ENCODE peak calls at places on chromosomes 3 and 15, in seven cellular contexts. M, X, D, A, W, V and E are unnamed samples.

GRCh38 chr3:141074529-141074928 is 23.4 kb downstream of the SPSB4 start:
- DNase-seq in M (no peak), X (no peak), D (no peak), A (no peak), W (no peak), V (no peak), E (no peak)

GRCh38 chr15:76898102-76898501 is 7.0 kb downstream of the SCAPER start:
- DNase-seq in M (no peak), X (no peak), D (no peak), A (no peak), W (no peak), V (no peak), E (no peak)

GRCh38 chr3:10380906-10381795 is 60.2 kb upstream of the SEC13 start:
- DNase-seq in M (no peak), X (no peak), D (no peak), A (no peak), W (peak), V (no peak), E (peak)

GRCh38 chr3:17431004-17431403 is 311.4 kb downstream of the TBC1D5 start:
- DNase-seq in M (no peak), X (no peak), D (no peak), A (no peak), W (peak), V (no peak), E (no peak)

GRCh38 chr3:16300881-16301359 is 35.9 kb downstream of the OXNAD1 start:
- DNase-seq in M (no peak), X (peak), D (no peak), A (no peak), W (no peak), V (no peak), E (no peak)

GRCh38 chr3:23537006-23537620 is 268.6 kb upstream of the UBE2E1 start:
- DNase-seq in M (no peak), X (no peak), D (no peak), A (no peak), W (no peak), V (no peak), E (no peak)

GRCh38 chr15:92954578-92954977 is 54.5 kb downstream of the CHD2 start:
- DNase-seq in M (no peak), X (no peak), D (no peak), A (no peak), W (no peak), V (no peak), E (no peak)

GRCh38 chr3:114659109-114660081 is 365.6 kb downstream of the TIGIT start:
- DNase-seq in M (no peak), X (no peak), D (no peak), A (peak), W (no peak), V (no peak), E (no peak)

GRCh38 chr3:115550285-115550741 is 73.0 kb upstream of the GAP43 start:
- DNase-seq in M (no peak), X (no peak), D (no peak), A (peak), W (no peak), V (no peak), E (peak)

GRCh38 chr3:13329746-13330145 is 90.4 kb downstream of the NUP210 start:
- DNase-seq in M (no peak), X (no peak), D (no peak), A (no peak), W (no peak), V (no peak), E (no peak)

GRCh38 chr15:45646220-45646619 is 11.4 kb downstream of the SQOR start:
- DNase-seq in M (no peak), X (no peak), D (no peak), A (no peak), W (peak), V (no peak), E (no peak)

GRCh38 chr3:101518421-101518871 is 5.4 kb upstream of the SENP7 start:
- DNase-seq in M (no peak), X (peak), D (peak), A (no peak), W (peak), V (no peak), E (no peak)

GRCh38 chr15:68028137-68028771 is 25.9 kb upstream of the PIAS1 start:
- DNase-seq in M (no peak), X (no peak), D (no peak), A (no peak), W (peak), V (no peak), E (peak)

GRCh38 chr15:58536414-58536813 is 104.6 kb downstream of the LIPC start:
- DNase-seq in M (no peak), X (no peak), D (no peak), A (no peak), W (no peak), V (no peak), E (no peak)

GRCh38 chr3:97959863-97960262 is 12.4 kb downstream of the RIOX2 start:
- DNase-seq in M (no peak), X (no peak), D (no peak), A (no peak), W (no peak), V (no peak), E (no peak)

GRCh38 chr15:77527164-77527778 is 105.4 kb downstream of the LINGO1 start:
- DNase-seq in M (no peak), X (no peak), D (no peak), A (peak), W (peak), V (peak), E (no peak)

GRCh38 chr3:57948782-57949242 is 59.4 kb upstream of the FLNB start:
- DNase-seq in M (no peak), X (no peak), D (no peak), A (no peak), W (no peak), V (no peak), E (no peak)

GRCh38 chr15:69265347-69265955 is 33.3 kb upstream of the PAQR5 start:
- DNase-seq in M (no peak), X (peak), D (no peak), A (no peak), W (peak), V (no peak), E (no peak)

GRCh38 chr3:38039101-38039898 is at the start of gene DLEC1:
- DNase-seq in M (peak), X (peak), D (peak), A (peak), W (peak), V (no peak), E (no peak)

GRCh38 chr3:197942956-197943556 is 6.9 kb upstream of the RPL35A start:
- DNase-seq in M (no peak), X (peak), D (no peak), A (no peak), W (peak), V (no peak), E (no peak)

GRCh38 chr3:108047987-108048386 is 42.8 kb downstream of the CD47 start:
- DNase-seq in M (no peak), X (no peak), D (no peak), A (no peak), W (no peak), V (no peak), E (no peak)

GRCh38 chr3:120160050-120160449 is 65.8 kb upstream of the GSK3B start:
- DNase-seq in M (peak), X (no peak), D (no peak), A (peak), W (peak), V (no peak), E (peak)

GRCh38 chr3:154214320-154214719 is 93.1 kb downstream of the ARHGEF26 start:
- DNase-seq in M (no peak), X (no peak), D (no peak), A (no peak), W (peak), V (no peak), E (no peak)

GRCh38 chr15:97082835-97083234 is 752.3 kb downstream of the NR2F2 start:
- DNase-seq in M (no peak), X (no peak), D (no peak), A (no peak), W (no peak), V (no peak), E (no peak)

GRCh38 chr3:72951259-72951722 is 45.3 kb upstream of the PPP4R2 start:
- DNase-seq in M (no peak), X (peak), D (no peak), A (no peak), W (no peak), V (no peak), E (no peak)

GRCh38 chr3:61080737-61081445 is 170.4 kb downstream of the FHIT start:
- DNase-seq in M (no peak), X (no peak), D (no peak), A (no peak), W (no peak), V (no peak), E (no peak)

GRCh38 chr15:38795471-38796245 is 231.0 kb upstream of the RASGRP1 start:
- DNase-seq in M (no peak), X (no peak), D (no peak), A (no peak), W (peak), V (no peak), E (no peak)

GRCh38 chr15:73927003-73927475 is 777 bp downstream of the LOXL1 start:
- DNase-seq in M (peak), X (no peak), D (no peak), A (peak), W (peak), V (peak), E (no peak)

GRCh38 chr3:168044049-168044448 is 51.7 kb downstream of the GOLIM4 start:
- DNase-seq in M (no peak), X (no peak), D (no peak), A (no peak), W (no peak), V (no peak), E (no peak)

GRCh38 chr15:32643907-32644445 is 2.5 kb downstream of the SCG5 start:
- DNase-seq in M (no peak), X (no peak), D (no peak), A (no peak), W (peak), V (no peak), E (no peak)

GRCh38 chr15:90083419-90083818 is 18.8 kb downstream of the IDH2 start:
- DNase-seq in M (no peak), X (no peak), D (no peak), A (no peak), W (no peak), V (no peak), E (no peak)

GRCh38 chr3:99498544-99499234 is 139.7 kb upstream of the COL8A1 start:
- DNase-seq in M (no peak), X (no peak), D (no peak), A (no peak), W (peak), V (no peak), E (no peak)

GRCh38 chr15:59688383-59688887 is 685 bp downstream of the BNIP2 start:
- DNase-seq in M (no peak), X (no peak), D (peak), A (no peak), W (peak), V (no peak), E (peak)

GRCh38 chr3:33975463-33975862 is 177.0 kb downstream of the PDCD6IP start:
- DNase-seq in M (no peak), X (no peak), D (no peak), A (no peak), W (no peak), V (no peak), E (no peak)

GRCh38 chr3:13063225-13063624 is 10.0 kb downstream of the IQSEC1 start:
- DNase-seq in M (no peak), X (no peak), D (no peak), A (no peak), W (peak), V (no peak), E (no peak)

GRCh38 chr3:37072892-37073291 is 79.6 kb downstream of the MLH1 start:
- DNase-seq in M (peak), X (no peak), D (no peak), A (no peak), W (peak), V (no peak), E (no peak)